ENCODE peak calls at places on chromosomes 13 and 19, in seven cellular contexts. S is heart left ventricle; T is transverse colon; L is PC-9; V is sigmoid colon; N is thoracic aorta; H is CD4-positive, CD25-positive, alpha-beta regulatory T cell. Y is an unnamed sample. For H3K36me3, the result is how much of the 10 kb centered on the place peaks cover.

GRCh38 chr19:33434886-33435705 is 61.6 kb downstream of the CEBPG start:
- DNase-seq in V (peak), S (no peak), T (no peak), H (no peak), N (no peak), L (no peak), Y (peak)

GRCh38 chr19:42420055-42420544 is 7.1 kb downstream of the LIPE start:
- DNase-seq in T (peak), S (no peak), L (no peak), H (peak), N (no peak), V (peak), Y (peak)

GRCh38 chr13:29591310-29591709 is 4.2 kb downstream of the SLC7A1 start:
- DNase-seq in L (no peak), N (no peak), S (no peak), T (no peak), V (no peak), H (no peak), Y (no peak)

GRCh38 chr19:55486043-55486970 is 1.3 kb downstream of the NAT14 start:
- DNase-seq in T (no peak), V (peak), S (peak), L (no peak), N (no peak), H (no peak), Y (no peak)

GRCh38 chr13:26326562-26326961 is 72.6 kb downstream of the CDK8 start:
- DNase-seq in T (no peak), H (no peak), V (no peak), S (no peak), L (no peak), N (no peak), Y (no peak)

GRCh38 chr19:35832054-35832453 is 19.4 kb upstream of the PRODH2 start:
- DNase-seq in N (no peak), H (no peak), T (no peak), S (no peak), L (no peak), V (no peak), Y (no peak)

GRCh38 chr19:39171479-39172465 is 25.0 kb upstream of the NCCRP1 start:
- DNase-seq in S (no peak), V (no peak), H (no peak), T (no peak), N (no peak), L (no peak), Y (no peak)

GRCh38 chr13:23645851-23646250 is 75.6 kb downstream of the TNFRSF19 start:
- DNase-seq in S (no peak), N (no peak), L (no peak), V (no peak), H (no peak), T (no peak), Y (no peak)

GRCh38 chr13:72634859-72635258 is 92.6 kb downstream of the MZT1 start:
- DNase-seq in S (no peak), H (no peak), V (no peak), L (no peak), N (no peak), T (no peak), Y (no peak)

GRCh38 chr13:76717092-76717491 is 169.1 kb downstream of the KCTD12 start:
- DNase-seq in T (no peak), S (no peak), V (no peak), N (no peak), L (no peak), H (no peak), Y (no peak)

GRCh38 chr19:38288127-38288855 is 15.8 kb upstream of the C19orf33 start:
- DNase-seq in S (no peak), L (no peak), H (no peak), V (no peak), N (no peak), T (no peak), Y (peak)

GRCh38 chr19:41304706-41305483 is 5.1 kb upstream of the CCDC97 start:
- DNase-seq in T (no peak), H (no peak), N (no peak), V (peak), S (no peak), L (no peak), Y (no peak)
- H3K36me3 ChIP-seq in T (under half), H (half or more), N (half or more), V (half or more), S (under half), L (under half), Y (half or more)

GRCh38 chr13:40592035-40592434 is 74.4 kb downstream of the FOXO1 start:
- DNase-seq in L (no peak), V (no peak), T (no peak), H (no peak), S (no peak), N (no peak), Y (no peak)
- H3K27ac ChIP-seq in L (no peak), V (no peak), T (no peak), H (peak), S (no peak), N (no peak), Y (no peak)

DNA sequence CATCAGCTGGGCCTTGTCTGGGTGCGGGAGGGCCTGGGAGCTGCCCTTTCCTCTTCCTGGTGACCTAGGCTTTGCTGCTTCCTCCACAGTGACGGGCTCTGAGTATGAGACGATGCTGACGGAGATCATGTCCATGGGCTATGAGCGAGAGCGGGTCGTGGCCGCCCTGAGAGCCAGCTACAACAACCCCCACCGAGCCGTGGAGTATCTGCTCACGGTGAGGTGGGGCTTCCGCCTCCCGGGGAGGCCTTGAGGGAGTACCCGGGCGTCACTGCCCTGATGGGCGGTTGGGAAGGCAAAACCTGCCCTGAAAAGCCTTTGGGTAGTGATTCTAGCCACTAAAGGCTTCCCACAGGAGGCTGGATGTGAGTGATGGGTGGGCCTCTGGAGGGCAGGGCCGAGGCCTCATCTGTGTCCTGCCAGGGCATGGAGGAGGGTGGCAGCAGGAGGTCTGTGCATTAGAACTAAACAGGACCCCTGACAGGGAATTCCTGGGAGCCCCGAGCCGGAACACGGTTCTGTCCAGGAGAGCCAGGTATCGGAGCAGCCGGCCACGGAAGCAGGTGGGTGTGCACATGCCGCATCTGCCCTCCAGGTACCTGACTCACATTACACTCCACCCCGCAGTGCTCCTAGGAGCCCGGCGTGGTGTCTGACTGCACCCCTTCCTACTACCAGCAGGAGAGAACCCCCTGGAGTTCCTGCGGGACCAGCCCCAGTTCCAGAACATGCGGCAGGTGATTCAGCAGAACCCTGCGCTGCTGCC is 3.1 kb downstream of the RAD23A start:
- DNase-seq in N (no peak), T (no peak), H (no peak), S (no peak), L (no peak), V (no peak), Y (no peak)
- H3K36me3 ChIP-seq in N (half or more), T (under half), H (half or more), S (under half), L (under half), V (half or more), Y (half or more)

DNA sequence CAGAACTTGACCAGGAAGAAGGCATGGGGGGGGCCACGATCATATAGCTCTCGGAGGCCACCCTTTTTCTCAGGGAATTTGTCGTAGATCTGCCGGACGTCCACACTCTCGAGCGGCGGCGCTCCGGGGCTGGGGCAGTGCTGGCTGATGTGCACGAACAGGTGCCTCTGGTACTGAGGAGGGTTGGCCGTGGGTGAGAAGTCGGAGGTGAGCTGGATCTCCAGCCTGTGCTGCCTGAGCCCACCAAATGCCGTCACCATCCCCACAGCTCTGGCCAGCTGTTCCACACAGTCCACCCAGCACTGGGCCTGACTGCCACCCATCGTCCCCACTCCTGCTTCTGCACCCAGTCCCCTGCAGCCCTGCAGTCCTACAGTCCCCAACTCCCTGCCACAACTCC is 12.0 kb downstream of the CD37 start:
- DNase-seq in H (no peak), T (no peak), L (no peak), N (no peak), V (no peak), S (no peak), Y (no peak)
- H3K27ac ChIP-seq in H (no peak), T (no peak), L (no peak), N (no peak), V (no peak), S (no peak), Y (no peak)

Y was measured in SJCRH30.